ENCODE peak calls at places on chromosomes 2 and 18, in four cellular contexts. One of them, this sample, is unnamed.

GRCh38 chr2:28681216-28681981 is 70.2 kb upstream of the PPP1CB start:
- DNase-seq in GM06990: peak; percentile 66
- DNase-seq in kidney: peak; percentile 86
- DNase-seq in epithelial cell of esophagus: peak; percentile 69
- DNase-seq in this sample: no peak

GRCh38 chr2:216688731-216689360 is 6.5 kb downstream of the IGFBP5 start:
- DNase-seq in kidney: no peak
- DNase-seq in epithelial cell of esophagus: no peak
- DNase-seq in GM06990: no peak
- DNase-seq in this sample: no peak

GRCh38 chr18:52244658-52245057 is 95.3 kb upstream of the DCC start:
- DNase-seq in kidney: no peak
- DNase-seq in epithelial cell of esophagus: no peak
- DNase-seq in GM06990: no peak
- DNase-seq in this sample: no peak

GRCh38 chr2:133737597-133737996 is 169.3 kb upstream of the NCKAP5 start:
- DNase-seq in GM06990: no peak
- DNase-seq in epithelial cell of esophagus: no peak
- DNase-seq in kidney: no peak
- DNase-seq in this sample: no peak

GRCh38 chr2:110674620-110675555 is 3.0 kb downstream of the BUB1 start:
- DNase-seq in kidney: no peak
- DNase-seq in epithelial cell of esophagus: peak; percentile 67
- DNase-seq in GM06990: peak; percentile 61
- DNase-seq in this sample: no peak

GRCh38 chr2:73418343-73418742 is 32.7 kb downstream of the ALMS1 start:
- DNase-seq in GM06990: no peak
- DNase-seq in epithelial cell of esophagus: peak; percentile 47
- DNase-seq in kidney: peak; percentile 71
- DNase-seq in this sample: peak; percentile 23

GRCh38 chr2:196324212-196324611 is 152.8 kb upstream of the STK17B start:
- DNase-seq in kidney: no peak
- DNase-seq in epithelial cell of esophagus: no peak
- DNase-seq in GM06990: no peak
- DNase-seq in this sample: no peak

GRCh38 chr2:237122214-237122666 is 36.6 kb downstream of the COPS8 start:
- DNase-seq in kidney: peak; percentile 81
- DNase-seq in GM06990: peak; percentile 18
- DNase-seq in epithelial cell of esophagus: peak; percentile 69
- DNase-seq in this sample: no peak

GRCh38 chr2:219252084-219252483 is 959 bp upstream of the TUBA4B start:
- DNase-seq in kidney: peak; percentile 54
- DNase-seq in GM06990: no peak
- DNase-seq in epithelial cell of esophagus: peak; percentile 80
- DNase-seq in this sample: no peak

GRCh38 chr2:157932480-157933205 is 56.5 kb upstream of the ACVR1 start:
- DNase-seq in kidney: no peak
- DNase-seq in GM06990: no peak
- DNase-seq in epithelial cell of esophagus: no peak
- DNase-seq in this sample: no peak

GRCh38 chr18:48749768-48750167 is 201.0 kb downstream of the SMAD7 start:
- DNase-seq in GM06990: no peak
- DNase-seq in kidney: peak; percentile 56
- DNase-seq in epithelial cell of esophagus: peak; percentile 32
- DNase-seq in this sample: no peak

GRCh38 chr2:11655495-11655894 is 14.5 kb downstream of the NTSR2 start:
- DNase-seq in GM06990: no peak
- DNase-seq in kidney: no peak
- DNase-seq in epithelial cell of esophagus: no peak
- DNase-seq in this sample: no peak

GRCh38 chr2:97969466-97970067 is 26.2 kb downstream of the TMEM131 start:
- DNase-seq in epithelial cell of esophagus: no peak
- DNase-seq in GM06990: no peak
- DNase-seq in kidney: no peak
- DNase-seq in this sample: no peak

GRCh38 chr18:28712172-28712571 is 535.2 kb upstream of the CDH2 start:
- DNase-seq in kidney: no peak
- DNase-seq in epithelial cell of esophagus: no peak
- DNase-seq in GM06990: no peak
- DNase-seq in this sample: no peak

GRCh38 chr2:28639836-28640235 is 111.8 kb upstream of the PPP1CB start:
- DNase-seq in GM06990: no peak
- DNase-seq in epithelial cell of esophagus: peak; percentile 69
- DNase-seq in kidney: no peak
- DNase-seq in this sample: no peak

GRCh38 chr2:11777066-11777782 is 30.8 kb downstream of the LPIN1 start:
- DNase-seq in epithelial cell of esophagus: no peak
- DNase-seq in GM06990: no peak
- DNase-seq in kidney: no peak
- DNase-seq in this sample: no peak

GRCh38 chr2:70124983-70125480 is 37.8 kb downstream of the PCBP1 start:
- DNase-seq in kidney: peak; percentile 92
- DNase-seq in GM06990: peak; percentile 84
- DNase-seq in epithelial cell of esophagus: no peak
- DNase-seq in this sample: peak; percentile 40

GRCh38 chr18:52694804-52695203 is 354.8 kb downstream of the DCC start:
- DNase-seq in epithelial cell of esophagus: peak; percentile 3
- DNase-seq in GM06990: no peak
- DNase-seq in kidney: no peak
- DNase-seq in this sample: no peak

GRCh38 chr2:15142069-15142689 is 419.0 kb downstream of the NBAS start:
- DNase-seq in kidney: no peak
- DNase-seq in GM06990: peak; percentile 81
- DNase-seq in epithelial cell of esophagus: peak; percentile 67
- DNase-seq in this sample: no peak

GRCh38 chr2:59449264-59449663 is 1104.2 kb downstream of the BCL11A start:
- DNase-seq in epithelial cell of esophagus: peak; percentile 62
- DNase-seq in GM06990: no peak
- DNase-seq in kidney: no peak
- DNase-seq in this sample: no peak

GRCh38 chr2:100200985-100201384 is 58.6 kb upstream of the AFF3 start:
- DNase-seq in kidney: no peak
- DNase-seq in epithelial cell of esophagus: peak; percentile 7
- DNase-seq in GM06990: no peak
- DNase-seq in this sample: no peak

GRCh38 chr2:105803773-105804172 is 59.1 kb downstream of the NCK2 start:
- DNase-seq in kidney: no peak
- DNase-seq in GM06990: no peak
- DNase-seq in epithelial cell of esophagus: peak; percentile 39
- DNase-seq in this sample: no peak

GRCh38 chr2:96325038-96325883 is at the start of gene ITPRIPL1:
- DNase-seq in epithelial cell of esophagus: peak; percentile 40
- DNase-seq in GM06990: peak; percentile 64
- DNase-seq in kidney: no peak
- DNase-seq in this sample: peak; percentile 48

GRCh38 chr2:128538401-128538800 is 219.7 kb upstream of the HS6ST1 start:
- DNase-seq in GM06990: no peak
- DNase-seq in kidney: no peak
- DNase-seq in epithelial cell of esophagus: no peak
- DNase-seq in this sample: no peak

DNA sequence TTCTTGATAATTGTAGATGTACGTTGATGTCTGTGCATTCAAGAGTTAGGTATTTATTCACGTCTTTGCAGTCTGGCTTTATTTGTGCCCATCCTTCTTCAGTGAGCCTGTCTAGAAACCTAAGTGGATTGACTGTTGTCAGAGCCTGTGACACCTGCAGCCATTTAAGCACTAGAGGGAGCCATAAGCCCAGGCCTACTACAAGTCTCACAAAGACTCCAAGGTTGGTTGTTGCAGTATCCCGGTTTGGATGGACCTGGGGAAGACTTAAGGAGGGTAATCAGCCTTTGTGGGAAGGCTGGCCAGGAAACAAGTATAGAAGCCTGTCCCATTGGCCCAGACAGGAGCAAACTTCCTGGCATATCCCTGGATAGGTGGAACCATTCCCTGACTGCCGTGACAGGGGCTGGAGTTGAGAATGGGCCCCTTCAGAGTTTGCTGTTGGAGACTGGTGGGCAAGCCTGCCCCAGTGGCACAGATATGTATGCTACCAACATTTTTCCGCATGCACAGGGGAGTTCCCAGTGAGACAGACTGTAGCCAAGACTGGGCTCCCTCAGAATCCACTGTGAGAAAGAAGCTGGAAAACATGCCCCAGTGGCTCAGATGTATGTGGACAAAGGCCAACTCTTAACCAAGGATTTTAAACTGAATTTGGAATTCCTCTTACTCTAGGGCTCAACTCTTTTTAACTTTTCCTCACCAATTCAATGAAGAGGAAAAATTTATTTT is 9.3 kb upstream of the LRRC30 start:
- DNase-seq in kidney: no peak
- DNase-seq in epithelial cell of esophagus: peak; percentile 81
- DNase-seq in GM06990: no peak
- DNase-seq in this sample: no peak
- TF ChIP-seq CTCF in kidney: peak; percentile 56
- TF ChIP-seq CTCF in epithelial cell of esophagus: peak; percentile 94
- TF ChIP-seq CTCF in GM06990: peak; percentile 66
- TF ChIP-seq CTCF in this sample: peak; percentile 51

DNA sequence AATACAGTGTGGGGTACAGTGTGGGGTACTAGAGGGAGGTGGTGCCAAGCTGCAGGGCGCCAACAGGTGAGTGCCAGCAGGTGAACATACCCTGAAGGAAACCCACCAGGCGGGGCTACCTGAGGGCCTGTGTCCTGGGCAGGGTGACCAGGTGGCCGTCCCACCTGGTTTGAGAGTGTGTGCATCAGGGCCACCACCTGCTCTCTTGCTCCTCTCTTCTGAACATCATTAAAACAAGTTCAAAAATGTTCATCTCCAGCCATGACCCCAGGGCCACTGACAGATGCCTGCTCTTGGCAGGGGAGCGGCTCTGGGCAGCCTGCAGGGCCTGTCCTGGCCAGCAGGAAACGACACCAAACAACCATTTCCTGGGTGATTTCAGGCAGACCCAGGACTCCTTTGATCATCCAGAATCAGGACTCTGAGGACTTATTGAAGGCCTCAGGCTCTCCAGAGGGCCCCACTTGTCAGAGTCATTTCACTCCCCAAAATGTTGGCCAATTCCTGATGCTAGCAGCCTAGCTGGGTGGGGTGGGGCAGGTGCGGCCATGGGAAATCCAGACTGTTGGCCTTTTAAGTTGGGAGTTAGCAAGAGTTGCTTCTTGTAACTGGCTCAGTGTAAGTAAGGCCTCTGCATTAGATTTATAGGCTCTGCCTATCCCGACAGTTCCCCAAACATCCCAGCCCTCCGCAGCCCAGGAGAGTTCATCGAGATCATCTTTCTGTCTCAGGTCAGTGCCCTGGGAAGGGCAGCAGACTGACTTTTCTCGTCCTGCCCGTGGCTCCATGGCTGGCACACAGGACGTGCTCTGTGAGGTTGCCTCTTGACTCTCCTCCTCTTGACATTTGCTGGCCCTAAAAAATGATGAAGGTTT is 111.5 kb upstream of the ZNF236 start:
- DNase-seq in GM06990: no peak
- DNase-seq in kidney: no peak
- DNase-seq in epithelial cell of esophagus: no peak
- DNase-seq in this sample: no peak
- TF ChIP-seq CTCF in GM06990: no peak
- TF ChIP-seq CTCF in kidney: no peak
- TF ChIP-seq CTCF in epithelial cell of esophagus: no peak
- TF ChIP-seq CTCF in this sample: no peak

DNA sequence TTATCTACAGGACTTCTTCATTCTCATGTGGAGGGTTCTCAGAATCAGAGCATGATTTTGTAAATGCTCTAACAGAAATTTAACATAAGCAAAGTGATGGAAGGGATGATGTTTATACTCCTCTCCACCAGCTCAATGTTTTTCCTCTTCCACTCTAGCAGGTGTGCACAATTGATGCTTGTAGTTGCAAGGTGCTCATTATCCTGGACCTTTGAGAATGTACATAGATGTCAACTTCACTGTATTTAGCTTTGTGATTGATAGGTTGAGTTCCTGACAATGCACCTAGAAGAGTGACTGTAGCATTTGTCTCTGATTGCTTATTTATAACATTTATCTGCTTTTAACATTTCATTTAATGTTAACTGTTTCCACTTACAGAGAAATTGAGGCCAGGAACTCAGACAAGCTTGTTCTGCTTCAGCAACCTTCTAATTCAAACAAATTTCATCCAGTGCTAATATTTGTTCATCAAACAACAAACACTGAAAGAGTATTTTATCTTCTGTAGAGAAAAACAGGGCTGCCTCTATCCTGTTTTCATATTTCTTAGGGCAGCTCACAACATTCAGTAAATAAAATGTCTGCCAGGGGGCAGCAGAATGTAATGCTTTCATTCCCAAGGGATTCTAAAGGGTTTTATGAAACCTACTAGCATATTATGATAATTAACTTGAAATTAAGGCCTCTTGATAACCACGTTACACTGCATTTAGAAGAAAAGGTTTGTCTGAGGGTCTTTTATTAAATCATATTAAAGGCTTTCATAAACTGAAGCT is 127.9 kb upstream of the NOL4 start:
- DNase-seq in GM06990: no peak
- DNase-seq in epithelial cell of esophagus: no peak
- DNase-seq in kidney: no peak
- DNase-seq in this sample: no peak
- TF ChIP-seq CTCF in GM06990: no peak
- TF ChIP-seq CTCF in epithelial cell of esophagus: peak; percentile 16
- TF ChIP-seq CTCF in kidney: no peak
- TF ChIP-seq CTCF in this sample: no peak

DNA sequence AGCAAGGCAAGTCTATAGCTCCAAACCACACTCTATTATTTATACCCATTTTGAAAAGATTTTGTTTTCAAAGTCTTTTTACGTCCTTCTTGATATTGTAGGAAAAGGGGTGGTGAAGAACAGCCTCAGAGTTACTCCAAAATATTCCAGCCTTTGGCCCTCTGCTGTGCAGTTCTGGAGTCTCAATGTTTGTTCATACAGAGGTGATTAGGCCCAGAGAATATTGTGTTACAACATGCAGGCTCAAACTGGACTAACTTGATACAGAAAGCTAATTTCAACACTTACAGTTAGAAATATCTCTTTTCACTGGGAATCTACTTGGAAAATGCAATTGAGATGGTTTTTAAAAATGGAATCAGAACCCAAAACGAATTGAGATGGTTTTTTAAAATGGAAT is 40.4 kb upstream of the SLC25A52 start:
- DNase-seq in epithelial cell of esophagus: peak; percentile 63
- DNase-seq in GM06990: no peak
- DNase-seq in kidney: no peak
- DNase-seq in this sample: no peak
- TF ChIP-seq CTCF in epithelial cell of esophagus: peak; percentile 28
- TF ChIP-seq CTCF in GM06990: no peak
- TF ChIP-seq CTCF in kidney: no peak
- TF ChIP-seq CTCF in this sample: no peak

GRCh38 chr2:20482711-20483110 is 35.8 kb downstream of the RHOB start:
- DNase-seq in kidney: no peak
- DNase-seq in GM06990: no peak
- DNase-seq in epithelial cell of esophagus: no peak
- DNase-seq in this sample: no peak
- TF ChIP-seq CTCF in kidney: no peak
- TF ChIP-seq CTCF in GM06990: no peak
- TF ChIP-seq CTCF in epithelial cell of esophagus: no peak
- TF ChIP-seq CTCF in this sample: no peak

GRCh38 chr2:231611273-231612198 is 18.9 kb downstream of the TEX44 start:
- DNase-seq in GM06990: no peak
- DNase-seq in epithelial cell of esophagus: peak; percentile 95
- DNase-seq in kidney: no peak
- DNase-seq in this sample: no peak
- TF ChIP-seq CTCF in GM06990: no peak
- TF ChIP-seq CTCF in epithelial cell of esophagus: no peak
- TF ChIP-seq CTCF in kidney: peak; percentile 32
- TF ChIP-seq CTCF in this sample: no peak

GRCh38 chr2:55080204-55080738 is 30.0 kb upstream of the RTN4 start:
- DNase-seq in epithelial cell of esophagus: no peak
- DNase-seq in kidney: no peak
- DNase-seq in GM06990: no peak
- DNase-seq in this sample: no peak
- TF ChIP-seq CTCF in epithelial cell of esophagus: no peak
- TF ChIP-seq CTCF in kidney: no peak
- TF ChIP-seq CTCF in GM06990: no peak
- TF ChIP-seq CTCF in this sample: no peak

This sample was measured in mesothelial cell of epicardium.